ENCODE peak calls at places on chromosome 6, in six cellular contexts. D is left ventricle myocardium inferior, N is endothelial cell, F is A549, U is nephron progenitor cell, P is neural crest cell. W is an unnamed sample.

GRCh38 chr6:137102050-137102848 is 57.5 kb upstream of the IL20RA start:
- DNase-seq in D (no peak), N (no peak), F (no peak), U (no peak), P (no peak), W (peak; percentile 77)

GRCh38 chr6:165987483-165988305 is 180.0 kb downstream of the TBXT start:
- DNase-seq in D (peak; percentile 87), N (peak; percentile 51), F (peak; percentile 89), U (peak; percentile 72), P (peak; percentile 51), W (no peak)

GRCh38 chr6:136647363-136647763 is 97.1 kb upstream of the MAP7 start:
- DNase-seq in D (no peak), N (no peak), F (no peak), U (no peak), P (no peak), W (peak; percentile 3)

GRCh38 chr6:54801669-54802068 is 44.9 kb upstream of the FAM83B start:
- DNase-seq in D (no peak), N (no peak), F (no peak), U (no peak), P (no peak), W (no peak)

GRCh38 chr6:167151648-167152047 is 6.1 kb downstream of the GPR31 start:
- DNase-seq in D (no peak), N (no peak), F (no peak), U (no peak), P (no peak), W (peak; percentile 49)

GRCh38 chr6:90179190-90180169 is 117.2 kb downstream of the BACH2 start:
- DNase-seq in D (no peak), N (no peak), F (no peak), U (no peak), P (no peak), W (no peak)

GRCh38 chr6:45923831-45924391 is 91.7 kb downstream of the CLIC5 start:
- DNase-seq in D (no peak), N (no peak), F (no peak), U (no peak), P (no peak), W (peak; percentile 37)

GRCh38 chr6:33411632-33412005 is 805 bp downstream of the PHF1 start:
- DNase-seq in D (no peak), N (no peak), F (no peak), U (no peak), P (no peak), W (no peak)

GRCh38 chr6:13014551-13015378 is 298.2 kb downstream of the PHACTR1 start:
- DNase-seq in D (peak; percentile 34), N (peak; percentile 16), F (no peak), U (peak; percentile 48), P (no peak), W (no peak)

GRCh38 chr6:162092816-162093502 is 634.6 kb downstream of the PRKN start:
- DNase-seq in D (no peak), N (no peak), F (no peak), U (no peak), P (no peak), W (no peak)

GRCh38 chr6:41011673-41012072 is 27.3 kb downstream of the UNC5CL start:
- DNase-seq in D (no peak), N (no peak), F (no peak), U (no peak), P (no peak), W (no peak)

GRCh38 chr6:44675449-44675848 is 287.9 kb downstream of the CDC5L start:
- DNase-seq in D (no peak), N (no peak), F (no peak), U (no peak), P (no peak), W (no peak)
- TF ChIP-seq CTCF in D (no peak), N (no peak), F (no peak), U (no peak), P (no peak), W (no peak)

DNA sequence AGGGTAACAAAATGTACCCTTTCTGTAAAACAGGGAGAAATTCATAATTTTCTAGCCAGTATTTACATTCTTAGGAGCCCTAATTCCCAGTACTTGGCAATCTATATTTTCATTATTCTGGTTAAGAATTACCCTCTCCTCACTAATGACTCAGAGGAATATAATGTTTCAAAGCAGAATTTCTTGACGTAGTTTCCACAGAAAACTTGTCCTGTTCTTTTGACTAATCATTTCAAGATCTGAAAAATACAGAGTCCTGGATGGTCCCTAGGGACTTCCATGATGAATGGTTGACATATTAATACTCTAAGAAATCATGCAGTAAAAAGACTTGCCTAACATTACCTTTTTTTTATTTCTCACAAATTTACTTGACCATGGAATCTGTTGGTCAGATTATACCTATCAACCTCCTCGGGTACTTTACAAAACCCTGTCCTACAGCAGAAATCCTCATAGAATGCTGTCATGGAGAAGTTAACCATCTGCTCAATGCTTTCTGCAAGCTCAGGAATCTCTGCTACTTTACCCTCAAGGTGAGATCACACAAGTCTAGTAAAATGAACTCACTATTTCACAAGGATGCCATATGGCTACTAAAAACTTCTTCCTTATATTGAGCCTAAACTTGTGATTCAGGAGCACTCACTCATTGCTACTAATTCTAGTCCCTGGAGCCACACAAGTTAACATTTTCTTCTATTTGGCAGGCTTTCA is 202.1 kb upstream of the CNR1 start:
- DNase-seq in D (no peak), N (no peak), F (no peak), U (no peak), P (no peak), W (no peak)
- TF ChIP-seq CTCF in D (no peak), N (no peak), F (no peak), U (no peak), P (no peak), W (no peak)

GRCh38 chr6:105790635-105791034 is 295.5 kb upstream of the PRDM1 start:
- DNase-seq in D (no peak), N (no peak), F (no peak), U (no peak), P (no peak), W (no peak)

GRCh38 chr6:105794870-105795269 is 291.3 kb upstream of the PRDM1 start:
- DNase-seq in D (no peak), N (no peak), F (no peak), U (no peak), P (no peak), W (no peak)

GRCh38 chr6:105794263-105794662 is 291.9 kb upstream of the PRDM1 start:
- DNase-seq in D (peak; percentile 40), N (no peak), F (peak; percentile 20), U (peak; percentile 8), P (no peak), W (no peak)

GRCh38 chr6:105791569-105792318 is 294.4 kb upstream of the PRDM1 start:
- DNase-seq in D (no peak), N (no peak), F (no peak), U (no peak), P (no peak), W (peak; percentile 34)

DNA sequence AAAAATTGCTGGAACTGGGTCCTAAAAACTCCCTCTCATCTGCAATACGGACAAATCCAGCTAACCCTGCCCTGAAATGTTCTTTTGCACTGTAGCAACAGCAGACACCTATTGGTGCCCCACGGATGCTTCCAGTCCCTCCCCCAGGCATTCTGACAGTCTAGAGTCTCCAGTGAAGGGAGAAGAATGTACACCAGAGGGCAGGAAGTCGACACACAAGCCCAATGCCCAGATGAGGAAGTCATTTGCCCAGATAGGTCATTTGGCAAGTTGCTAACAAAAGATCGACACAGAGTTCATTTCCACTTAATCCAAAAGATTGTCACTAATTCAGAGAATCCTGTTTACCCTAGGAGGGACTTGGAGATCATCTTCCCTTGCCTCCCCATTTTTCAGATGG is 293.0 kb upstream of the PRDM1 start:
- DNase-seq in D (no peak), N (no peak), F (no peak), U (no peak), P (no peak), W (no peak)
- TF ChIP-seq CTCF in D (no peak), N (no peak), F (no peak), U (no peak), P (no peak), W (peak; percentile 10)

GRCh38 chr6:88725111-88725711 is 238.2 kb downstream of the RNGTT start:
- DNase-seq in D (peak; percentile 22), N (peak; percentile 62), F (no peak), U (peak; percentile 65), P (peak; percentile 55), W (no peak)
- TF ChIP-seq CTCF in D (peak; percentile 48), N (peak; percentile 73), F (no peak), U (peak; percentile 53), P (peak; percentile 59), W (peak; percentile 11)